ENCODE peak calls at places on chromosomes 16 and 17, in four cellular contexts. U is GM12878, K is K562, O is HL-60. E is an unnamed sample.

GRCh38 chr17:145671-146541 is 8.5 kb downstream of the SCGB1C2 start:
- DNase-seq in K (no peak), O (no peak), U (no peak), E (no peak)

GRCh38 chr17:62852195-62852594 is 44.1 kb upstream of the MARCHF10 start:
- DNase-seq in U (no peak), K (no peak), O (no peak), E (no peak)

GRCh38 chr16:17313085-17313611 is 157.6 kb downstream of the XYLT1 start:
- DNase-seq in U (no peak), O (no peak), K (no peak), E (no peak)

GRCh38 chr16:67781548-67781921 is 24.8 kb downstream of the RANBP10 start:
- DNase-seq in O (peak), U (no peak), K (no peak), E (peak)

GRCh38 chr17:65055708-65056638 is 567 bp downstream of the GNA13 start:
- DNase-seq in U (no peak), K (peak), O (peak), E (no peak)

GRCh38 chr16:78503501-78504110 is 404.2 kb downstream of the WWOX start:
- DNase-seq in K (peak), O (peak), U (no peak), E (peak)

GRCh38 chr17:38564869-38565268 is 40.9 kb downstream of the SRCIN1 start:
- DNase-seq in O (no peak), U (no peak), K (peak), E (no peak)

GRCh38 chr16:23826528-23827244 is 9.1 kb upstream of the PRKCB start:
- DNase-seq in K (no peak), O (peak), U (peak), E (peak)

GRCh38 chr17:7997186-7997585 is 5.2 kb upstream of the GUCY2D start:
- DNase-seq in K (no peak), U (no peak), O (peak), E (no peak)

GRCh38 chr16:46817961-46818360 is 13.0 kb downstream of the C16orf87 start:
- DNase-seq in U (no peak), O (no peak), K (no peak), E (no peak)

DNA sequence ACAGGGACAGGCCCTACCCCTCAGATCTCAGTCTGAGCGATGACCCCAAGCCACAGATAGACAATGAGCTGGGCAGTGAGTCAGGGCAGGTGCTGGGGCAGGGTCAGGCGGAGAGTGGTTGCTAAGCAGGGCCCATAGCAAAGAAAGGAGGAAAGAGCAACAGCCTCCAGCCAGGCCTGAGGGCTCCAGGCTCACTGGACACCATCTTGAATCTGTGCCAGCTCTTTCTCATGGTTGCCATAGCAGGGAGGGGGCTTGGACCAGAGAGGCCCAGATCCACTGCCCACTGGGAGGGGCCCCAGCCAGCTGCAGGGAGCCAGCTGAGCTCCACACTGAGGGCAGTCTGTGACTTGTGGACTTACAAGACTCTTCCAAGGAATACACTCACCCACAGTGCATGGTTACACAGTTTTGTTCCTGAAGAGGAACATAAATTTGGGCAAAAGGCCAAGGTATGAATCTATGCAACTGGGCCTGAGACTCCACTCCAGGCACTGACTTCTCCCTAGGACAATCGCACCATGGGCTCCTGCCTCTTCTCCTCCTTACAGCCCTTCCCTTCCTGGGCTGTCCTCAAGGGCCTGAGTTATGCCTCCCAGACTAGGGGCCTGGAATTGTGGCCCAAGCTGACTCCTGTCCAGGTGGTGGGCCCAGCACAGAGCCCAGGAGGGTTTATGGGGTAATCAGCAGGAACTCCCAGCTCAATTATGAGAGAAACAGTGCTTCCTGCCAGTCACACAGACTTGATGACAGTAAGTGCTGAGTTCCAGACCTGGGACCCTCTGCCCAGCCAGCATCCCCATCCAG is 59.9 kb downstream of the BEAN1 start:
- DNase-seq in O (peak), U (no peak), K (no peak), E (no peak)
- TF ChIP-seq SPI1 in O (no peak), U (no peak), K (no peak), E (no peak)

DNA sequence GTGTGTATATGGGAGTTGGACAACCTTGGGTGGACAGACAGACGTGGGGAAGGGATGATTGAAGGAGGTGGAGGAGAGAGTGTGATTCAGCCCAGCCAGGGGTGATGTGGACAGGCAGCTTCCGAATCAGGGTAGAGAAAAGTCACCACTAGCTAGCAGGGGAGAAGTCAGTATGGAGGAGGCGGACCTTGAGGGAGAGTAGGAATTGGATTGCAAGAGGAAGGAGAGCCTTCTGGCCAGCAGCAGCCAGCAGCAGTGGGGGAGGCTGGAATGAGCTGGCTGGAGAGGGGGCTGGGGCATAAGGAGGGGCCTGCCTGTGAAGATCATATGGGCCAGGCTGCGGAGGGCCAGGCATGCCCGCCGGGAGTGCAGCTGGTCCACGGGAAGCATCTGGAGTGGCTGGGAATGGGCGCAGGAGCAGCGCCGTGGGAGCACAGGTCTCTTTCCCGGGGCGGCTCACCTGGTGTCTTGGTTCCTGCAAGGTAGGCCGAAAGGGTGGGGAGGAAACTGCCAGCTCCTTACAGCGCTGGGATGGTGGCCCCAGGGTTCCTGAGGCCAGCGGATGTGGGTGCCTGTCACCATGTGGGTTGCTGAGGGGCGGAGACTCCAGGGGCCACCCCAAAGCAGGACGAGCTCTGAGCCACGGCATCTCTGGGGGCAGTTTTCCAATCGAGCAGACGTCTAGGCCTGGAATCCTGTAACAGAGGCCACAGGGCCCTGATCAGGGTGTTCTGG is 235.3 kb downstream of the SEC14L1 start:
- DNase-seq in K (no peak), U (no peak), O (no peak), E (peak)
- TF ChIP-seq SPI1 in K (no peak), U (no peak), O (no peak), E (no peak)

DNA sequence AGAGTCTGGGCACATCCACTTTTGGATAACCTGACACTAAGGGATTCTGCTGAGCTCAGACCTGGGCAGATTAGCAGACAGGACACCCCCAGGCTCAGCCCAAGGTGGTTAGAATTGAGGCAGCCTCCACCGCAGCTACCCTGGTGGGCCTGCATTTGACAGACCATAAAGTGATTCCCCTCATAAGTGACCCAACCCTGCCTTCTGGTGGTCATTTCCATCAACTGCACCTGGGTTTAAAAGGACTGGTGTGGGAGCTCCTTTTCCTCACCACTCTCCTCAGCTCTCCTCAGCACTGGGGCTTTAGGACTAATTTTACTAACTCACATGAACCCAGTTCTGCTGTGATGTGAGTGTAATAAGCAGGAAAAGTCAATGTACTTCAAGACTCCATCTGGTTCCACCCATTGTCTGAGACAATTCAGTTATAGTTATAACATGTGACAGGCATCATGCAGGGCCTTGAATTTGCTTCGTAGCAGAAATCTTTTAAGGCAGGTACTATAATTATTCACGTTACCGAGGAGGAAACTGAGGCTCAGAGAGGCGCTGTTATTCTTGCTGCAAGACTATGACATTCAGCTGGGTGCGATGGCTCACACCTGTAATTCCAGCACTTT is 42.5 kb downstream of the MYH3 start:
- DNase-seq in K (peak), O (peak), U (no peak), E (peak)
- TF ChIP-seq SPI1 in K (no peak), O (no peak), U (no peak), E (no peak)

DNA sequence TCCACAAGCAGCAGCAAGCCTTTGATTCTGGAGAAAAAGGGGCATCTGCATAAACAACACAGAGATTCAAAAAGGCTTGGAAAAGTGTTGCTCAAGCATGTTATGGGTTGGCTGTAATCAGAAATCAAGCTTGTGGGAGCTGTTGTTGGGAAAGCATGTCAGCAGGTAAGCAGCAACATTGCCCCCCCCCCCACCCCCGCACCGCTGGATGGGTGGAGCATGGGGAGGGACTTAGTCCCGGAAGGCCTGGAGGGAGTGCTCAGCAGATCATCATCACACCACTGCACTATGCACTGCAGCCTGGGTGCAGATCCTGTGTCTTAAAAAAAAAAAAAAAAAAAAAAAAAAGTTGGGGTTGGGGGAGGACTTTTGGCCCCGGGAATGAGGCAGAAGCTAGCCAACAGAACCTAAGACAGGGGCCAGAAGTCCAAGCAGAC is 16.8 kb upstream of the AKAP1 start:
- DNase-seq in K (peak), O (no peak), U (no peak), E (no peak)
- TF ChIP-seq SPI1 in K (no peak), O (no peak), U (no peak), E (no peak)

GRCh38 chr16:30472328-30472942 is at the start of gene ITGAL:
- DNase-seq in K (no peak), U (peak), O (peak), E (peak)
- TF ChIP-seq SPI1 in K (no peak), U (peak), O (peak), E (peak)

GRCh38 chr16:89721644-89722391 is 481 bp downstream of the ZNF276 start:
- DNase-seq in K (peak), U (no peak), O (peak), E (no peak)
- TF ChIP-seq SPI1 in K (no peak), U (no peak), O (no peak), E (no peak)

DNA sequence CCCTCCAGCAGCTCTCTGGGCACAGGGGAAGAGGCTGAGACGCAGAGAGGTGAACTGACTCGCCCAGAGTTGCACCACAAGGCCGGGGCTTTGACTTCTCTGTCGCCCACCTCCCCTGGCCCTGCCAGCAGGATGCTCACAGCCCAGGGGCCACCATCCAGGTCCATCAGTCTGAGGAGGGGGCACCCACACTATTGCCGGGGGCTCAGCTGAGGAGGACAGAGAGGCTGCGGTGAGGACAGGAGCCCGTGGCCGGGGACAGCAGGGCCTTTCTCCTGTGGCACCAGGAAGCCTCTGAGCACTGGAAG is 32.6 kb downstream of the KDM8 start:
- DNase-seq in K (no peak), U (no peak), O (no peak), E (no peak)
- TF ChIP-seq SPI1 in K (no peak), U (no peak), O (no peak), E (no peak)

GRCh38 chr16:77449208-77449607 is 14.4 kb upstream of the ADAMTS18 start:
- DNase-seq in O (no peak), K (no peak), U (no peak), E (no peak)
- TF ChIP-seq SPI1 in O (no peak), K (no peak), U (no peak), E (no peak)

GRCh38 chr17:81941484-81942166 is 4.5 kb upstream of the PYCR1 start:
- DNase-seq in K (no peak), O (no peak), U (no peak), E (no peak)
- TF ChIP-seq SPI1 in K (no peak), O (no peak), U (no peak), E (no peak)